ENCODE peak calls at places on chromosomes 2 and 18, in seven cellular contexts. E is spleen, M is right cardiac atrium, B is body of pancreas, L is upper lobe of left lung, O is left lung, F is esophagus muscularis mucosa. X is an unnamed sample.

GRCh38 chr2:80567991-80568390 is 263.4 kb upstream of the LRRTM1 start:
- DNase-seq in L (no peak), B (no peak), M (no peak), F (no peak), E (no peak), O (no peak), X (no peak)

GRCh38 chr2:217790681-217791392 is 212.0 kb downstream of the TNS1 start:
- DNase-seq in F (peak; percentile 91), E (peak; percentile 62), O (no peak), L (no peak), M (no peak), B (no peak), X (no peak)

GRCh38 chr2:42094114-42094513 is 46.3 kb downstream of the PKDCC start:
- DNase-seq in L (no peak), F (no peak), E (no peak), B (no peak), O (no peak), M (no peak), X (no peak)

GRCh38 chr18:5628512-5629255 is 84.9 kb upstream of the EPB41L3 start:
- DNase-seq in L (peak; percentile 92), E (peak; percentile 73), F (no peak), B (peak; percentile 37), M (peak; percentile 77), O (peak; percentile 48), X (peak; percentile 66)

GRCh38 chr2:3414133-3414856 is 34.8 kb downstream of the TRAPPC12 start:
- DNase-seq in L (no peak), M (no peak), B (no peak), O (no peak), E (no peak), F (no peak), X (no peak)

GRCh38 chr2:148922776-148923175 is 47.7 kb downstream of the KIF5C start:
- DNase-seq in F (peak; percentile 85), M (no peak), E (no peak), B (no peak), L (no peak), O (no peak), X (no peak)

GRCh38 chr2:169146220-169146619 is 76.9 kb downstream of the DHRS9 start:
- DNase-seq in L (no peak), O (no peak), M (no peak), B (no peak), E (no peak), F (peak; percentile 21), X (no peak)

GRCh38 chr2:222791946-222792649 is 68.7 kb upstream of the ACSL3 start:
- DNase-seq in O (peak; percentile 69), F (no peak), E (peak; percentile 77), M (peak; percentile 73), L (no peak), B (peak; percentile 35), X (no peak)

GRCh38 chr2:150878347-150878746 is 383.3 kb downstream of the RBM43 start:
- DNase-seq in O (no peak), L (no peak), M (no peak), F (no peak), E (no peak), B (no peak), X (no peak)

GRCh38 chr2:239260546-239261327 is 140.1 kb downstream of the HDAC4 start:
- DNase-seq in M (no peak), O (no peak), E (peak; percentile 78), F (no peak), B (no peak), L (no peak), X (no peak)

GRCh38 chr2:9474361-9475117 is at the start of gene IAH1:
- DNase-seq in M (peak; percentile 89), L (peak; percentile 96), F (no peak), E (peak; percentile 93), B (peak; percentile 58), O (peak; percentile 63), X (peak; percentile 90)

GRCh38 chr2:147122944-147123343 is 721.9 kb upstream of the ACVR2A start:
- DNase-seq in F (no peak), E (no peak), L (no peak), O (no peak), M (no peak), B (no peak), X (no peak)

GRCh38 chr2:113103958-113104627 is 23.3 kb upstream of the IL1RN start:
- DNase-seq in F (no peak), E (no peak), L (no peak), O (no peak), M (no peak), B (no peak), X (no peak)

GRCh38 chr2:64036343-64036742 is 17.1 kb upstream of the VPS54 start:
- DNase-seq in M (no peak), E (no peak), L (no peak), F (no peak), O (no peak), B (no peak), X (no peak)

GRCh38 chr2:96853321-96853720 is 4.5 kb downstream of the ANKRD39 start:
- DNase-seq in E (no peak), O (no peak), F (no peak), L (peak; percentile 55), M (no peak), B (no peak), X (no peak)

GRCh38 chr2:182866461-182867369 is at the start of gene FRZB:
- DNase-seq in L (peak; percentile 88), O (peak; percentile 53), B (peak; percentile 34), E (peak; percentile 79), M (peak; percentile 90), F (no peak), X (peak; percentile 90)

GRCh38 chr18:31424383-31424988 is 23.1 kb upstream of the DSG3 start:
- DNase-seq in F (no peak), L (no peak), E (no peak), B (no peak), O (no peak), M (no peak), X (no peak)

GRCh38 chr2:237411683-237412349 is 2.1 kb downstream of the COL6A3 start:
- DNase-seq in M (no peak), F (peak; percentile 92), E (no peak), L (peak; percentile 68), B (no peak), O (no peak), X (no peak)

GRCh38 chr2:10905872-10906143 is 5.9 kb upstream of the KCNF1 start:
- DNase-seq in F (no peak), O (no peak), B (no peak), E (no peak), M (no peak), L (no peak), X (no peak)
- H3K4me1 ChIP-seq in F (no peaks in the 10 kb centered on the region), O (no peaks in the 10 kb centered on the region), B (no peaks in the 10 kb centered on the region), E (no peaks in the 10 kb centered on the region), M (no peaks in the 10 kb centered on the region), L (no peaks in the 10 kb centered on the region), X (no peaks in the 10 kb centered on the region)

GRCh38 chr18:21706386-21706865 is 1.9 kb upstream of the ABHD3 start:
- DNase-seq in L (peak; percentile 80), F (no peak), B (no peak), O (no peak), E (peak; percentile 84), M (peak; percentile 47), X (no peak)

GRCh38 chr18:21704603-21705364 is at the start of gene ABHD3:
- DNase-seq in E (peak; percentile 99), B (peak; percentile 94), M (peak; percentile 98), O (peak; percentile 96), L (peak; percentile 99), F (peak; percentile 95), X (peak; percentile 96)

GRCh38 chr18:21701621-21702020 is 3.0 kb downstream of the ABHD3 start:
- DNase-seq in O (no peak), E (no peak), F (no peak), B (no peak), L (no peak), M (no peak), X (no peak)

GRCh38 chr18:21703241-21703820 is 1.2 kb downstream of the ABHD3 start:
- DNase-seq in E (no peak), M (no peak), B (no peak), F (no peak), L (no peak), O (peak; percentile 42), X (no peak)

GRCh38 chr18:21702602-21703001 is 2.0 kb downstream of the ABHD3 start:
- DNase-seq in F (no peak), M (no peak), L (no peak), E (no peak), B (no peak), O (no peak), X (no peak)
- H3K4me3 ChIP-seq in F (no peak overlapping the region), M (no peak overlapping the region), L (no peak overlapping the region), E (no peak overlapping the region), B (no peak overlapping the region), O (no peak overlapping the region), X (no peak overlapping the region)

DNA sequence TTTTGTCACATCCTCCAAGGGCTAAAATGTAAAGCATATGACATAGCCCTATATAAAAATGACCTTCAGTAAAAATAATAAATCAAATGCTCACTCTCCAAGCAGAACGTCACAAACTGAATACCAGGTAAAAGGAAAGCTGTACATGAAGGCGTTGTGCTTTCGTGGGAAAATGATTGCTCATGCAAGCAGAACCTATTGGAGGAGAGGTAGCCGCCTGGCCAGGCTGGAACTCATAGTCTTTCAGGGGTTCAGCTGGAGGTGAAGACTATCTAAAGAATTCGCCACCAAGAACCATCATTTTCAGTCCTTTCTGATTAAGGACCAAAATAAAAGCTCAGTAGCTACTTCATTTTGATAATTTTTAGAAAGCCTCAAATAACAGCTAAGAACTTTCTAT is 44.6 kb downstream of the ANKRD44 start:
- DNase-seq in F (peak; percentile 53), B (no peak), O (no peak), L (no peak), M (no peak), E (no peak), X (no peak)
- H3K27ac ChIP-seq in F (no peak overlapping the region), B (no peak overlapping the region), O (no peak overlapping the region), L (peak overlapping the region; percentile 9), M (no peak overlapping the region), E (peak overlapping the region; percentile 52), X (no peak overlapping the region)

GRCh38 chr2:205733648-205734047 is 51.3 kb downstream of the NRP2 start:
- DNase-seq in O (no peak), L (peak; percentile 52), B (no peak), E (no peak), M (no peak), F (no peak), X (no peak)

GRCh38 chr2:205731521-205731965 is 49.2 kb downstream of the NRP2 start:
- DNase-seq in L (no peak), M (no peak), B (no peak), E (no peak), F (no peak), O (no peak), X (no peak)

GRCh38 chr2:205732314-205732713 is 50.0 kb downstream of the NRP2 start:
- DNase-seq in M (no peak), O (no peak), E (no peak), F (no peak), B (no peak), L (no peak), X (no peak)

GRCh38 chr2:205734436-205734835 is 52.1 kb downstream of the NRP2 start:
- DNase-seq in L (no peak), B (no peak), O (no peak), F (no peak), E (no peak), M (no peak), X (no peak)

DNA sequence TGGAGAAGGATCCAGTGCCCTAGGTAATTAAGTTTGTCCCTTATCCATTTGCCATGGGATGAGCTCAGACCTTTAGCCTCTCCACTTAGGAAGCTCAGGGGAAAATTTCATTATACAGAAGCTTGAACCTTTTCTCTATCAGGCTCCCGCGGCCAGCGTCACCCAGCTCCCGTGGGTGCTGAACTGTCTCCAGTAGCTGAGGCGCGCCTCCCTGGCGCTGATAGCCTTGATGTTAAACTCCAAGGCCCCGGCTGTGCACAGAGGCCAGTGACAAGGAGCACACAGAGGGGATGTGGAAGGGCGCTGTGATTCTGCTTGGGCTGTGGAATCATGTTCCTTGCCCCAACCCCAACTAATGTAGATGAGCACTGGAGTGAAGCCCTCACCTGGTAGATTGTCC is 50.8 kb downstream of the NRP2 start:
- DNase-seq in L (peak; percentile 56), F (no peak), O (no peak), B (no peak), E (no peak), M (no peak), X (no peak)
- H3K4me1 ChIP-seq in L (peaks cover 9% of the 10 kb centered on the region), F (peaks cover 17% of the 10 kb centered on the region), O (peaks cover 6% of the 10 kb centered on the region), B (no peaks in the 10 kb centered on the region), E (no peaks in the 10 kb centered on the region), M (peaks cover 3% of the 10 kb centered on the region), X (no peaks in the 10 kb centered on the region)